ENCODE peak calls at places on chromosomes 12 and 14, in four cellular contexts. F, E, K and H are unnamed samples.

GRCh38 chr14:25349269-25349668 is 299.3 kb upstream of the STXBP6 start:
- DNase-seq in E (no peak), F (no peak), K (no peak), H (no peak)

GRCh38 chr12:56450241-56450640 is 1.0 kb upstream of the TIMELESS start:
- DNase-seq in E (no peak), F (no peak), K (no peak), H (no peak)

GRCh38 chr12:120874547-120875245 is 29.5 kb downstream of the SPPL3 start:
- DNase-seq in F (no peak), K (no peak), E (no peak), H (no peak)

GRCh38 chr12:98935847-98936246 is 290.8 kb downstream of the APAF1 start:
- DNase-seq in F (no peak), K (no peak), E (no peak), H (no peak)

GRCh38 chr12:20434993-20435392 is 66.7 kb downstream of the PDE3A start:
- DNase-seq in E (no peak), K (no peak), F (no peak), H (no peak)

GRCh38 chr12:51357374-51358047 is 11.0 kb upstream of the CELA1 start:
- DNase-seq in E (no peak), F (no peak), K (no peak), H (no peak)

GRCh38 chr12:111841236-111841749 is 735 bp upstream of the MAPKAPK5 start:
- DNase-seq in F (no peak), K (no peak), E (peak), H (no peak)

GRCh38 chr12:132373967-132374820 is 44.8 kb upstream of the GALNT9 start:
- DNase-seq in F (no peak), E (no peak), K (no peak), H (no peak)

GRCh38 chr12:49022558-49023178 is 4.1 kb upstream of the PRKAG1 start:
- DNase-seq in K (no peak), F (no peak), E (no peak), H (no peak)

GRCh38 chr12:26304273-26304672 is 108.9 kb downstream of the SSPN start:
- DNase-seq in E (no peak), F (no peak), K (no peak), H (no peak)

GRCh38 chr14:89215166-89215940 is 201.7 kb downstream of the FOXN3 start:
- DNase-seq in F (no peak), K (no peak), E (no peak), H (no peak)

GRCh38 chr14:98890556-98891340 is 381.2 kb downstream of the BCL11B start:
- DNase-seq in E (no peak), K (no peak), F (no peak), H (no peak)